ENCODE peak calls at places on chromosomes 5 and 9, in ten cellular contexts. J is stimulated activated CD8-positive, alpha-beta memory T cell treated with anti-CD3 and anti-CD28 coated beads, Interleukin-2, amount 100 ng/mL, for 48 hours; N is substantia nigra; R is body of pancreas; Y is smooth muscle cell of the brain vasculature; O is HepG2; A is Caki2; P is aorta; E is Peyer's patch; K is ovary. D is an unnamed sample.

GRCh38 chr5:172745836-172746235 is 25.2 kb downstream of the DUSP1 start:
- DNase-seq in P (no peak), R (no peak), E (no peak), N (no peak), K (no peak), J (no peak), Y (no peak), O (no peak), A (no peak), D (no peak)

GRCh38 chr5:123033157-123033671 is 3.3 kb downstream of the PPIC start:
- DNase-seq in O (peak), N (no peak), A (no peak), P (no peak), J (no peak), Y (no peak), K (no peak), E (no peak), R (no peak), D (no peak)

GRCh38 chr9:35552376-35552775 is 52.7 kb upstream of the TESK1 start:
- DNase-seq in O (no peak), Y (no peak), A (no peak), J (no peak), E (no peak), P (no peak), K (no peak), N (no peak), R (no peak), D (no peak)

GRCh38 chr5:38765461-38765861 is 80.4 kb upstream of the OSMR start:
- DNase-seq in Y (no peak), J (no peak), P (no peak), N (no peak), E (no peak), K (no peak), R (no peak), O (no peak), A (peak), D (no peak)

GRCh38 chr5:61450170-61450815 is 118.2 kb downstream of the ZSWIM6 start:
- DNase-seq in J (no peak), O (no peak), P (no peak), R (peak), N (no peak), E (peak), A (peak), Y (peak), K (peak), D (peak)

GRCh38 chr9:131728961-131729360 is 10.9 kb downstream of the RAPGEF1 start:
- DNase-seq in J (peak), A (peak), O (no peak), R (no peak), Y (no peak), K (no peak), N (no peak), P (no peak), E (peak), D (no peak)

GRCh38 chr9:132472599-132472998 is 62.6 kb downstream of the CFAP77 start:
- DNase-seq in E (no peak), R (no peak), J (no peak), K (no peak), O (peak), N (no peak), Y (no peak), P (no peak), A (peak), D (no peak)

GRCh38 chr5:65654713-65655112 is 29.9 kb downstream of the SHLD3 start:
- DNase-seq in Y (no peak), R (no peak), O (no peak), P (no peak), N (no peak), K (no peak), A (no peak), J (no peak), E (no peak), D (no peak)

GRCh38 chr9:114938687-114939575 is 8.5 kb upstream of the TNFSF8 start:
- DNase-seq in E (no peak), N (no peak), P (no peak), K (no peak), Y (no peak), A (no peak), R (peak), J (no peak), O (no peak), D (no peak)

GRCh38 chr5:61052870-61053269 is 107.9 kb downstream of the NDUFAF2 start:
- DNase-seq in E (no peak), O (peak), R (no peak), Y (no peak), P (no peak), A (peak), N (no peak), K (no peak), J (no peak), D (peak)

GRCh38 chr9:121268598-121269029 is 652 bp downstream of the GSN start:
- DNase-seq in R (peak), P (no peak), N (no peak), J (no peak), O (no peak), K (peak), Y (no peak), A (no peak), E (no peak), D (no peak)

GRCh38 chr9:121685146-121685794 is 33.8 kb downstream of the DAB2IP start:
- DNase-seq in A (no peak), N (no peak), R (no peak), O (no peak), Y (no peak), J (no peak), K (no peak), P (peak), E (no peak), D (no peak)

GRCh38 chr5:113213551-113213971 is 221.2 kb downstream of the TSSK1B start:
- DNase-seq in P (no peak), O (no peak), A (no peak), J (no peak), E (no peak), R (no peak), N (no peak), Y (no peak), K (no peak), D (no peak)

GRCh38 chr5:52859619-52860018 is 71.9 kb downstream of the ITGA1 start:
- DNase-seq in J (no peak), N (no peak), K (no peak), A (no peak), P (no peak), O (no peak), E (no peak), Y (no peak), R (no peak), D (no peak)

GRCh38 chr9:38067892-38068615 is 973 bp downstream of the SHB start:
- DNase-seq in O (no peak), N (no peak), E (peak), R (no peak), A (no peak), J (no peak), K (no peak), Y (no peak), P (no peak), D (no peak)

GRCh38 chr9:113955076-113955752 is 79.1 kb downstream of the ZNF618 start:
- DNase-seq in A (peak), Y (peak), P (no peak), E (no peak), K (peak), N (no peak), R (no peak), J (no peak), O (no peak), D (peak)

GRCh38 chr5:127907907-127908306 is 175.7 kb upstream of the SLC12A2 start:
- DNase-seq in Y (no peak), A (no peak), R (no peak), J (no peak), K (no peak), N (no peak), E (no peak), P (no peak), O (no peak), D (no peak)

GRCh38 chr5:56183507-56183906 is 49.6 kb downstream of the ANKRD55 start:
- DNase-seq in O (peak), N (no peak), R (no peak), E (no peak), A (peak), J (no peak), P (no peak), K (no peak), Y (no peak), D (peak)

GRCh38 chr9:69044226-69045219 is 9.0 kb downstream of the FXN start:
- DNase-seq in N (no peak), K (no peak), Y (peak), A (peak), E (no peak), P (no peak), J (no peak), R (no peak), O (no peak), D (no peak)

GRCh38 chr9:135326141-135326540 is 153.4 kb upstream of the PPP1R26 start:
- DNase-seq in R (no peak), E (no peak), J (no peak), N (no peak), Y (no peak), P (no peak), A (no peak), O (no peak), K (no peak), D (no peak)

GRCh38 chr5:39137391-39138181 is 63.4 kb upstream of the RICTOR start:
- DNase-seq in J (no peak), P (no peak), O (no peak), N (no peak), E (no peak), Y (no peak), R (no peak), A (no peak), K (no peak), D (no peak)

GRCh38 chr5:39533749-39534148 is 109.0 kb upstream of the DAB2 start:
- DNase-seq in J (no peak), K (no peak), E (no peak), Y (no peak), A (no peak), O (no peak), P (no peak), R (no peak), N (no peak), D (no peak)

GRCh38 chr5:15008476-15008875 is 136.9 kb upstream of the ANKH start:
- DNase-seq in R (peak), J (no peak), E (peak), A (peak), O (peak), N (peak), K (peak), Y (peak), P (peak), D (peak)

GRCh38 chr5:58016329-58016728 is 443.6 kb downstream of the PLK2 start:
- DNase-seq in O (no peak), J (no peak), N (no peak), R (no peak), K (no peak), A (no peak), E (no peak), Y (no peak), P (no peak), D (no peak)

GRCh38 chr5:120152472-120152871 is 311.6 kb upstream of the PRR16 start:
- DNase-seq in N (no peak), K (no peak), R (no peak), O (no peak), Y (no peak), A (peak), J (no peak), E (no peak), P (no peak), D (peak)

GRCh38 chr5:119291877-119292276 is 63.9 kb upstream of the TNFAIP8 start:
- DNase-seq in K (no peak), O (no peak), J (no peak), E (no peak), R (no peak), Y (no peak), A (no peak), N (no peak), P (no peak), D (no peak)

GRCh38 chr5:96189028-96189826 is 227.6 kb upstream of the ELL2 start:
- DNase-seq in Y (no peak), J (no peak), R (no peak), P (no peak), N (no peak), A (no peak), E (no peak), K (no peak), O (no peak), D (no peak)

GRCh38 chr9:112176410-112177010 is 1.4 kb upstream of the SUSD1 start:
- DNase-seq in A (peak), E (peak), N (no peak), O (peak), Y (no peak), J (no peak), P (no peak), R (no peak), K (no peak), D (peak)

GRCh38 chr5:2810644-2811043 is 59.2 kb upstream of the IRX2 start:
- DNase-seq in A (no peak), Y (no peak), N (no peak), J (no peak), P (no peak), R (no peak), E (no peak), O (no peak), K (no peak), D (no peak)

GRCh38 chr9:19117039-19117716 is 10.1 kb downstream of the PLIN2 start:
- DNase-seq in A (no peak), J (no peak), E (peak), R (no peak), P (no peak), N (no peak), K (no peak), Y (no peak), O (no peak), D (no peak)

GRCh38 chr5:159549046-159549445 is 218.8 kb upstream of the IL12B start:
- DNase-seq in Y (no peak), E (no peak), N (no peak), P (no peak), R (no peak), O (no peak), K (no peak), J (no peak), A (no peak), D (no peak)